ENCODE peak calls at places on chromosomes 1 and 21, in four cellular contexts. G, W, N and B are unnamed samples.

GRCh38 chr1:204282801-204283200 is 69.0 kb upstream of the GOLT1A start:
- DNase-seq in N (peak; percentile 47), W (no peak), G (no peak), B (no peak)

GRCh38 chr21:9780441-9780937 is 740.9 kb upstream of the TPTE start:
- DNase-seq in N (no peak), W (no peak), G (no peak), B (no peak)

GRCh38 chr1:151001592-151001991 is 5.1 kb downstream of the MINDY1 start:
- DNase-seq in N (no peak), W (no peak), G (no peak), B (no peak)

GRCh38 chr21:17931080-17931479 is 111.9 kb upstream of the C21orf91 start:
- DNase-seq in G (no peak), N (no peak), W (no peak), B (no peak)

GRCh38 chr1:108082741-108083562 is 117.2 kb downstream of the SLC25A24 start:
- DNase-seq in W (no peak), N (no peak), G (no peak), B (no peak)

GRCh38 chr1:2303016-2303775 is 75.1 kb downstream of the SKI start:
- DNase-seq in W (no peak), N (peak; percentile 34), G (no peak), B (no peak)

GRCh38 chr1:182340233-182341058 is 51.1 kb downstream of the GLUL start:
- DNase-seq in G (peak; percentile 87), N (no peak), W (no peak), B (no peak)

GRCh38 chr21:43337901-43338655 is 88.9 kb downstream of the SIK1 start:
- DNase-seq in N (no peak), G (no peak), W (no peak), B (no peak)

GRCh38 chr1:165075725-165076370 is 280.7 kb downstream of the LMX1A start:
- DNase-seq in G (peak; percentile 52), W (no peak), N (no peak), B (peak; percentile 64)

GRCh38 chr1:27105018-27105417 is 49.9 kb downstream of the SLC9A1 start:
- DNase-seq in G (no peak), N (no peak), W (no peak), B (no peak)

GRCh38 chr1:29865051-29865450 is 628.7 kb downstream of the PTPRU start:
- DNase-seq in G (no peak), N (no peak), W (no peak), B (no peak)

GRCh38 chr1:151947140-151947539 is 37.8 kb upstream of the THEM4 start:
- DNase-seq in G (no peak), W (no peak), N (no peak), B (no peak)

GRCh38 chr1:147700042-147700711 is 29.9 kb upstream of the ACP6 start:
- DNase-seq in W (peak; percentile 62), N (peak; percentile 70), G (peak; percentile 86), B (peak; percentile 82)

GRCh38 chr1:23559985-23560755 is 869 bp upstream of the ID3 start:
- DNase-seq in W (no peak), N (no peak), G (peak; percentile 22), B (no peak)

GRCh38 chr1:162158624-162159271 is 89.3 kb downstream of the NOS1AP start:
- DNase-seq in G (no peak), N (no peak), W (no peak), B (no peak)

GRCh38 chr1:29504709-29505410 is 268.5 kb downstream of the PTPRU start:
- DNase-seq in W (no peak), G (no peak), N (no peak), B (no peak)

GRCh38 chr1:36874271-36875017 is 159.9 kb downstream of the GRIK3 start:
- DNase-seq in G (no peak), N (peak; percentile 45), W (no peak), B (no peak)

GRCh38 chr1:16048573-16049189 is 5.1 kb downstream of the CLCNKB start:
- DNase-seq in W (peak; percentile 36), N (no peak), G (peak; percentile 24), B (peak; percentile 65)

GRCh38 chr1:159786465-159786864 is 5.7 kb downstream of the DUSP23 start:
- DNase-seq in N (no peak), W (no peak), G (no peak), B (no peak)

GRCh38 chr1:230127105-230128054 is 60.3 kb downstream of the GALNT2 start:
- DNase-seq in W (peak; percentile 35), N (peak; percentile 88), G (no peak), B (no peak)

GRCh38 chr21:45977396-45977795 is 4.2 kb upstream of the COL6A1 start:
- DNase-seq in N (no peak), G (no peak), W (no peak), B (no peak)

GRCh38 chr21:45959779-45960390 is 21.7 kb upstream of the COL6A1 start:
- DNase-seq in G (no peak), N (no peak), W (no peak), B (no peak)

GRCh38 chr1:85502625-85503083 is 37.7 kb upstream of the DDAH1 start:
- DNase-seq in G (peak; percentile 41), N (no peak), W (no peak), B (peak; percentile 64)

GRCh38 chr1:226657788-226658537 is 81.1 kb downstream of the ITPKB start:
- DNase-seq in G (no peak), W (no peak), N (peak; percentile 82), B (no peak)

GRCh38 chr1:29105822-29106221 is 17.9 kb downstream of the TMEM200B start:
- DNase-seq in G (no peak), N (no peak), W (no peak), B (no peak)

GRCh38 chr1:11841245-11842153 is 6.1 kb downstream of the NPPA start:
- DNase-seq in G (no peak), N (no peak), W (no peak), B (no peak)

GRCh38 chr1:234558186-234558836 is 51.7 kb downstream of the IRF2BP2 start:
- DNase-seq in N (no peak), G (no peak), W (no peak), B (no peak)

GRCh38 chr21:27704567-27705166 is 737.8 kb upstream of the ADAMTS5 start:
- DNase-seq in W (no peak), G (no peak), N (no peak), B (no peak)

GRCh38 chr1:97304366-97304765 is 582.8 kb downstream of the PTBP2 start:
- DNase-seq in W (no peak), N (no peak), G (no peak), B (no peak)

GRCh38 chr21:33587792-33588484 is 546 bp downstream of the DONSON start:
- DNase-seq in G (peak; percentile 28), W (no peak), N (peak; percentile 49), B (peak; percentile 34)

GRCh38 chr1:79074975-79075374 is 68.4 kb upstream of the ADGRL4 start:
- DNase-seq in G (no peak), W (no peak), N (no peak), B (no peak)

GRCh38 chr1:216804107-216804506 is 80.9 kb upstream of the ESRRG start:
- DNase-seq in W (no peak), N (no peak), G (no peak), B (no peak)

GRCh38 chr21:32958288-32958992 is 67.3 kb upstream of the OLIG2 start:
- DNase-seq in N (no peak), W (no peak), G (no peak), B (no peak)

GRCh38 chr1:164611754-164612642 is 53.0 kb downstream of the PBX1 start:
- DNase-seq in G (peak; percentile 13), N (no peak), W (no peak), B (peak; percentile 84)

GRCh38 chr1:59092126-59092525 is 204.8 kb upstream of the FGGY start:
- DNase-seq in G (peak; percentile 40), N (no peak), W (no peak), B (no peak)

GRCh38 chr1:51326839-51327238 is 3.5 kb downstream of the TTC39A start:
- DNase-seq in W (no peak), N (no peak), G (no peak), B (no peak)

GRCh38 chr21:19275065-19275464 is 871.5 kb upstream of the TMPRSS15 start:
- DNase-seq in N (no peak), W (no peak), G (no peak), B (no peak)

GRCh38 chr1:172339840-172340239 is 80.6 kb upstream of the C1orf105 start:
- DNase-seq in G (no peak), N (no peak), W (no peak), B (no peak)